ENCODE peak calls at places on chromosomes 5 and 9, in six cellular contexts. L is sigmoid colon; G is neuronal stem cell; I is activated T-helper 1 cell treated with Interleukin-2 at 50 U/mL for 16 hours; J is stimulated activated CD4-positive, alpha-beta T cell treated with anti-CD3 and anti-CD28 coated beads, Interleukin-4, amount 100 ng/mL, for 24 hours; K is AG08395. X is an unnamed sample.

GRCh38 chr9:18260527-18260926 is 213.4 kb upstream of the ADAMTSL1 start:
- DNase-seq in K (peak), L (peak), I (no peak), J (no peak), G (no peak), X (no peak)

GRCh38 chr5:9927521-9927997 is 297.4 kb upstream of the TAS2R1 start:
- DNase-seq in J (no peak), L (no peak), G (no peak), K (peak), I (no peak), X (no peak)

GRCh38 chr9:8447618-8448017 is 648.0 kb upstream of the DMAC1 start:
- DNase-seq in I (no peak), G (no peak), J (no peak), K (no peak), L (no peak), X (no peak)

GRCh38 chr9:93028448-93029006 is 30.0 kb upstream of the SUSD3 start:
- DNase-seq in J (peak), G (no peak), K (no peak), L (no peak), I (peak), X (no peak)

GRCh38 chr9:135572233-135572632 is 10.7 kb downstream of the PAEP start:
- DNase-seq in I (no peak), L (no peak), K (no peak), G (no peak), J (no peak), X (no peak)

GRCh38 chr5:135177591-135177990 is 143.6 kb upstream of the PITX1 start:
- DNase-seq in L (no peak), K (no peak), J (no peak), G (no peak), I (no peak), X (no peak)

GRCh38 chr5:154287136-154287535 is 96.6 kb downstream of the GALNT10 start:
- DNase-seq in G (no peak), K (peak), I (no peak), J (no peak), L (no peak), X (peak)

GRCh38 chr5:64188776-64189175 is 23.1 kb downstream of the RNF180 start:
- DNase-seq in G (no peak), J (no peak), K (no peak), I (no peak), L (no peak), X (no peak)

GRCh38 chr9:126148994-126149393 is 177.6 kb upstream of the MVB12B start:
- DNase-seq in K (no peak), G (no peak), J (no peak), I (no peak), L (no peak), X (no peak)

GRCh38 chr5:3325811-3326568 is 269.6 kb upstream of the IRX1 start:
- DNase-seq in J (no peak), L (no peak), K (no peak), I (no peak), G (no peak), X (no peak)